ENCODE peak calls at places on chromosomes 2 and 18, in seven cellular contexts. V is colonic mucosa; U is pancreas; T is LNCaP clone FGC; Q is OCI-LY7; K is CD8-positive, alpha-beta T cell; Z is stomach. O is an unnamed sample.

GRCh38 chr2:224594840-224595239 is 9.7 kb upstream of the CUL3 start:
- DNase-seq in Z (no peak), U (no peak), Q (no peak), K (no peak), V (no peak), T (no peak), O (no peak)

GRCh38 chr2:196601430-196602306 is 37.8 kb upstream of the CCDC150 start:
- DNase-seq in V (no peak), K (no peak), Q (no peak), Z (peak; percentile 26), U (no peak), T (no peak), O (no peak)

GRCh38 chr2:69943000-69943840 is 18.2 kb downstream of the ASPRV1 start:
- DNase-seq in T (no peak), Z (no peak), Q (no peak), U (no peak), V (no peak), K (no peak), O (no peak)

GRCh38 chr18:2846241-2846637 is 567 bp upstream of the EMILIN2 start:
- DNase-seq in K (no peak), U (peak; percentile 28), T (no peak), V (no peak), Z (no peak), Q (no peak), O (peak; percentile 63)

GRCh38 chr2:240135706-240136012 is 446 bp downstream of the COPS9 start:
- DNase-seq in K (no peak), U (no peak), T (no peak), Z (no peak), Q (no peak), V (no peak), O (no peak)

GRCh38 chr2:63654959-63655358 is 66.2 kb downstream of the MDH1 start:
- DNase-seq in V (no peak), Q (no peak), U (no peak), Z (no peak), T (no peak), K (no peak), O (peak; percentile 26)

GRCh38 chr2:224442092-224442999 is 40.4 kb upstream of the FAM124B start:
- DNase-seq in Z (no peak), K (peak; percentile 25), U (no peak), V (peak; percentile 41), Q (no peak), T (no peak), O (peak; percentile 56)

GRCh38 chr2:31233741-31234689 is at the start of gene EHD3:
- DNase-seq in U (peak; percentile 84), V (peak; percentile 75), K (peak; percentile 73), T (peak; percentile 69), Z (peak; percentile 83), Q (peak; percentile 93), O (peak; percentile 86)

GRCh38 chr2:135248611-135249010 is 196.5 kb downstream of the RAB3GAP1 start:
- DNase-seq in T (no peak), Z (no peak), V (no peak), K (no peak), U (no peak), Q (no peak), O (no peak)

GRCh38 chr2:60507211-60507810 is 46.1 kb downstream of the BCL11A start:
- DNase-seq in K (no peak), V (no peak), U (no peak), Q (peak; percentile 67), T (no peak), Z (no peak), O (no peak)

GRCh38 chr2:44886409-44886808 is 55.1 kb upstream of the SIX3 start:
- DNase-seq in Z (no peak), U (no peak), T (no peak), V (no peak), Q (no peak), K (no peak), O (no peak)

GRCh38 chr2:217656366-217656765 is 346.4 kb downstream of the TNS1 start:
- DNase-seq in U (no peak), Z (no peak), V (no peak), T (no peak), K (no peak), Q (no peak), O (no peak)

GRCh38 chr2:220273082-220273481 is 645.7 kb downstream of the SLC4A3 start:
- DNase-seq in U (no peak), Z (no peak), K (no peak), T (peak; percentile 64), Q (no peak), V (no peak), O (no peak)

GRCh38 chr18:34280653-34281052 is 55.9 kb upstream of the NOL4 start:
- DNase-seq in T (no peak), U (no peak), Q (no peak), K (no peak), Z (no peak), V (no peak), O (no peak)

GRCh38 chr2:148603562-148603920 is 41.0 kb upstream of the EPC2 start:
- DNase-seq in T (no peak), V (no peak), U (no peak), Z (no peak), Q (no peak), K (no peak), O (peak; percentile 84)

GRCh38 chr18:652131-652530 is 5.3 kb upstream of the TYMS start:
- DNase-seq in Q (no peak), K (no peak), U (no peak), Z (no peak), V (no peak), T (no peak), O (no peak)

GRCh38 chr2:201955702-201956141 is 77.9 kb upstream of the FZD7 start:
- DNase-seq in Z (no peak), V (no peak), U (no peak), K (no peak), Q (no peak), T (no peak), O (no peak)

GRCh38 chr2:18284331-18284730 is 276.1 kb downstream of the RDH14 start:
- DNase-seq in Q (no peak), Z (no peak), K (no peak), U (no peak), V (no peak), T (no peak), O (no peak)

GRCh38 chr2:60560734-60561649 is 7.5 kb upstream of the BCL11A start:
- DNase-seq in Z (no peak), K (no peak), U (no peak), V (no peak), Q (peak; percentile 68), T (no peak), O (peak; percentile 46)

GRCh38 chr2:32742381-32742780 is 114.5 kb downstream of the TTC27 start:
- DNase-seq in Q (no peak), U (no peak), K (no peak), Z (no peak), T (no peak), V (no peak), O (no peak)

GRCh38 chr2:17520761-17521160 is 2.5 kb upstream of the RAD51AP2 start:
- DNase-seq in Q (no peak), U (no peak), V (no peak), K (no peak), Z (no peak), T (no peak), O (no peak)

GRCh38 chr18:34709104-34709503 is 994 bp upstream of the DTNA start:
- DNase-seq in V (no peak), U (no peak), Q (no peak), T (no peak), K (no peak), Z (no peak), O (no peak)

DNA sequence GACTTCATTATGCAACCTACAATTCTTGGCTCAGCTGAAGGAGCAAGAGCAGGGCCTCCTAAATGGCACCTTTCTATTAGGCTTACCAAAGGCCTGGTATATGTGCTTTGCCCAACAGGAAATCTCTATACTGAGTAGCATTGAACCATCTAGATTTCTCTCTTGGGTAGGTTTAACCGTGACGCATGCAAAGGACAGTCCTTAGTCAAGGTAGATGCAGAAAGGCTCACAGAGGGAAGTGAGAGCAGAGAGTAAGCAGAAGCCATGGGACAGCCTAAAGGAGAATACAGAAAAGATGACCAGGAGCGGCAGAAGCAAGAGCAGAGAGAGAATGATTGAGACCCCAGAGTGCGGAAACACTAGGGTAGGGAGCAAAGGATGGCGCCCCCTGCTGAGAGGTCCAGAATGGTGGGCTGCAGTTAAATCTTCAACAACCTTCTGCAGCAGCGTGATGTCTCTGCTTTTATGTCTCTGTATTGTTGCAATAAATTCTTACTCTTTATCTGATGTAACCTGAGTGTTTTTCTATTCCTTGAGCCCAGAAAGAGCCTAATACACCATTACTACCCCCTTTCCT is 4.7 kb upstream of the OSBPL1A start:
- DNase-seq in K (no peak), T (no peak), V (no peak), Q (peak; percentile 4), Z (no peak), U (no peak), O (no peak)
- TF ChIP-seq CTCF in K (no peak), T (no peak), V (no peak), Q (peak; percentile 62), Z (no peak), U (no peak), O (no peak)

DNA sequence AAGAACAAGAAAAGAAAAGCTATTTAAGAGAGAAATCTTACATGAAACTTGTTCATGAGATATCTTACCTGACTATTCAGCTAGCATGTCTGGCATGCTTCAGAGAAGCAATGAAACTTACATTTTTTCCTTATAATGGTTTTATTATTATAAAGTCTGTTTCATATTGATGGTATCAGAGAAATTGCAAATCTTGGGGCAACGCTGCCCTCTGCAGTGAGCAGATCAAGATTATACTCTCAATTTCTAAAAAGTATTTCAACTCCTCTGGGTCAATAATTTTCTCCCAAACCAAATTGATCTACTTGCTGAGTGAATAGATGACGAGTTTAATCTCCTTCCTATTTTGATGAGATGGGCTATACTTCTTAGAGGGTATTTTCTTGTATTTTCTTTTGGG is 235.6 kb downstream of the NUP35 start:
- DNase-seq in K (no peak), Z (no peak), U (no peak), V (no peak), T (no peak), Q (no peak), O (no peak)
- TF ChIP-seq CTCF in K (no peak), Z (no peak), U (no peak), V (no peak), T (peak; percentile 28), Q (peak; percentile 31), O (no peak)

DNA sequence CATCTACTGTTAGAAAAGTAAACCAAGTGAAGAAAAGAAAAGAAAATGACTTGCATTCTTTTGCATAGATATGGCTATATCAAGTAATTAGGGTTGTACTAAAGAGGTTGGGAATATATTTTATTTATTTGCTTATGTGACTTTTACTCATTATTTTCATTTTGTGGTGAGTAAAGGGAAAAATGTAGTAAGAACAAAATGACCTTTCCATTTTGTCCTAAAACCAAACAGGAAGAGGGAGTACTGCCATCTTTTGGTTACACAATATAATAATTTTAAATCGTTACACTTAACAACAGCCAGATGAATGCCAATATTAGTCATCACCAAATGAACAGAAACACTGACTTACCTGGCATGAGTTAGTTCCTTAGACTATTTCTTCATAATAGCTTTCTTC is 47.3 kb upstream of the NDUFV2 start:
- DNase-seq in T (peak; percentile 63), Q (no peak), U (no peak), K (no peak), Z (no peak), V (no peak), O (peak; percentile 50)
- TF ChIP-seq CTCF in T (peak; percentile 32), Q (peak; percentile 78), U (no peak), K (no peak), Z (no peak), V (no peak), O (no peak)

DNA sequence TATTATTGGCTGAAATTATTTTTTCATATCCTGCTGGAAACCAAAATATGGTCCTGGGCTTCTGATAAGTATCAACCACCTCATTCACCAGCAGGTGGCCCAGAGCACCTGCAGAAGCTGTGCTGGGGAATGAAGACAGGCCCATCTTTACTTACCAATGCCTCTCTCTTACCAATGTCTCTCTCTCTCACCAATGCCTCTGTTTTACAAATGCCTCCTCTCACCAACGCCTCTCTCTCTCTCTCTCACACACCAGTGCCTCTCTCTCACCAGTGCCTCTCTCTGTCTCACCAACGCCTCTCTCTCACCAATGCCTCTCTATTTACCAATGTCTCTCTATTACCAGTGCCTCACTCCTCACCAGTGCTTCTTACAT is 2.3 kb upstream of the MAL start:
- DNase-seq in Q (peak; percentile 30), K (peak; percentile 73), V (no peak), U (no peak), Z (peak; percentile 61), T (no peak), O (peak; percentile 69)
- TF ChIP-seq CTCF in Q (peak; percentile 62), K (peak; percentile 51), V (no peak), U (no peak), Z (no peak), T (peak; percentile 48), O (no peak)